ENCODE peak calls at places on chromosomes 3 and 15, in four cellular contexts. J is stimulated activated CD4-positive, alpha-beta T cell treated with anti-CD3 and anti-CD28 coated beads, Interleukin-15, amount 100 ng/mL, for 1 hour; U is KBM-7; B is NB4. A is an unnamed sample.

GRCh38 chr15:69034352-69034751 is 19.9 kb downstream of the NOX5 start:
- DNase-seq in U (no peak), J (no peak), B (peak; percentile 85), A (no peak)

GRCh38 chr3:121072128-121072527 is 164.1 kb downstream of the STXBP5L start:
- DNase-seq in U (no peak), J (no peak), B (no peak), A (no peak)

GRCh38 chr3:154182322-154182922 is 61.2 kb downstream of the ARHGEF26 start:
- DNase-seq in U (no peak), B (no peak), J (no peak), A (no peak)

GRCh38 chr15:60004019-60004845 is at the start of gene FOXB1:
- DNase-seq in B (no peak), J (no peak), U (peak; percentile 52), A (no peak)

GRCh38 chr3:94615275-94616065 is 552.6 kb downstream of the NSUN3 start:
- DNase-seq in B (no peak), J (no peak), U (no peak), A (no peak)

GRCh38 chr15:90364251-90364650 is 12.2 kb downstream of the ZNF774 start:
- DNase-seq in B (no peak), J (no peak), U (no peak), A (no peak)

GRCh38 chr3:181712190-181712504 is 422 bp downstream of the SOX2 start:
- DNase-seq in B (no peak), U (no peak), J (no peak), A (no peak)

GRCh38 chr15:55958349-55958748 is 35.1 kb downstream of the NEDD4 start:
- DNase-seq in B (no peak), U (no peak), J (no peak), A (no peak)

GRCh38 chr15:36961956-36962355 is 138.4 kb downstream of the MEIS2 start:
- DNase-seq in J (no peak), U (no peak), B (no peak), A (no peak)

GRCh38 chr15:39145854-39146253 is 435.0 kb upstream of the THBS1 start:
- DNase-seq in U (no peak), B (no peak), J (no peak), A (no peak)

GRCh38 chr3:175270199-175270837 is 411.2 kb downstream of the NAALADL2 start:
- DNase-seq in J (no peak), U (no peak), B (no peak), A (no peak)

GRCh38 chr3:72032435-72033118 is 247.6 kb upstream of the PROK2 start:
- DNase-seq in U (no peak), J (no peak), B (no peak), A (no peak)

GRCh38 chr3:158247288-158247687 is 137.4 kb downstream of the RSRC1 start:
- DNase-seq in U (no peak), B (no peak), J (no peak), A (no peak)

GRCh38 chr3:131178710-131179375 is 152.2 kb downstream of the NEK11 start:
- DNase-seq in J (no peak), U (no peak), B (no peak), A (no peak)

A was measured in effector memory CD8-positive, alpha-beta T cell.